ENCODE peak calls at places on chromosomes 5 and 9, in ten cellular contexts. V is CD8-positive, alpha-beta T cell; S is lower leg skin; Q is fibroblast of lung; M is esophagus squamous epithelium; F is tibial nerve; W is dorsolateral prefrontal cortex; B is body of pancreas; T is lung; A is HFF-Myc. J is an unnamed sample.

GRCh38 chr9:130444565-130445221 is at the start of gene ASS1:
- DNase-seq in W (peak), A (no peak), Q (no peak), S (peak), M (no peak), F (peak), V (peak), T (peak), B (peak), J (no peak)

GRCh38 chr5:95861858-95862561 is 39.5 kb upstream of the GLRX start:
- DNase-seq in B (no peak), S (peak), F (no peak), V (peak), Q (peak), M (no peak), W (no peak), T (no peak), A (no peak), J (no peak)

GRCh38 chr5:126220725-126221124 is 202.5 kb upstream of the GRAMD2B start:
- DNase-seq in M (no peak), V (no peak), T (no peak), S (no peak), B (no peak), A (no peak), Q (no peak), W (no peak), F (no peak), J (no peak)

GRCh38 chr5:146947181-146947941 is 68.8 kb upstream of the PPP2R2B start:
- DNase-seq in F (no peak), B (peak), A (no peak), S (no peak), V (no peak), W (no peak), T (no peak), M (no peak), Q (no peak), J (no peak)

GRCh38 chr9:137691648-137692357 is 73.0 kb downstream of the EHMT1 start:
- DNase-seq in B (no peak), T (peak), S (no peak), M (no peak), V (no peak), F (no peak), A (no peak), Q (no peak), W (no peak), J (no peak)

GRCh38 chr5:151451626-151452520 is 4.5 kb downstream of the SLC36A1 start:
- DNase-seq in B (no peak), W (no peak), T (no peak), A (no peak), V (no peak), S (peak), M (no peak), F (no peak), Q (peak), J (peak)

GRCh38 chr5:67483453-67484030 is 286.9 kb upstream of the CD180 start:
- DNase-seq in V (no peak), W (no peak), M (no peak), S (no peak), T (no peak), Q (peak), B (no peak), A (no peak), F (no peak), J (no peak)

GRCh38 chr9:108245901-108246300 is 609.9 kb downstream of the ACTL7B start:
- DNase-seq in S (no peak), M (no peak), T (no peak), B (no peak), F (no peak), A (no peak), W (no peak), Q (no peak), V (no peak), J (no peak)

GRCh38 chr5:135326296-135327240 is 72.5 kb downstream of the MACROH2A1 start:
- DNase-seq in A (no peak), F (no peak), T (no peak), Q (no peak), S (no peak), W (no peak), M (no peak), V (no peak), B (no peak), J (no peak)

GRCh38 chr9:95138474-95138873 is 179.0 kb downstream of the FANCC start:
- DNase-seq in B (peak), W (no peak), A (no peak), T (no peak), V (no peak), S (no peak), Q (peak), F (no peak), M (no peak), J (no peak)

GRCh38 chr5:118628672-118629354 is 359.5 kb downstream of the DTWD2 start:
- DNase-seq in W (no peak), V (no peak), M (no peak), F (no peak), S (no peak), B (no peak), A (no peak), T (no peak), Q (no peak), J (no peak)

GRCh38 chr5:172953776-172954189 is 5.4 kb upstream of the RPL26L1 start:
- DNase-seq in T (no peak), V (no peak), Q (peak), S (no peak), M (no peak), W (no peak), F (no peak), B (no peak), A (no peak), J (peak)

GRCh38 chr5:148290271-148291195 is 21.7 kb upstream of the SPINK7 start:
- DNase-seq in Q (no peak), W (no peak), V (no peak), M (no peak), T (no peak), S (no peak), A (no peak), B (no peak), F (no peak), J (no peak)

GRCh38 chr5:163383754-163384153 is 53.6 kb upstream of the CCNG1 start:
- DNase-seq in W (no peak), T (no peak), Q (no peak), S (no peak), M (no peak), A (no peak), B (no peak), V (no peak), F (no peak), J (no peak)

GRCh38 chr5:154818459-154819116 is 31.8 kb downstream of the FAXDC2 start:
- DNase-seq in W (no peak), S (no peak), V (no peak), A (no peak), F (no peak), Q (no peak), T (no peak), M (no peak), B (no peak), J (no peak)

GRCh38 chr5:158026248-158027031 is 167.5 kb upstream of the CLINT1 start:
- DNase-seq in Q (peak), F (peak), W (no peak), S (no peak), M (no peak), B (peak), A (peak), V (no peak), T (no peak), J (peak)

GRCh38 chr5:141617682-141618029 is 1.1 kb downstream of the DIAPH1 start:
- DNase-seq in M (no peak), A (no peak), Q (no peak), F (peak), V (no peak), S (no peak), B (no peak), W (no peak), T (no peak), J (no peak)

GRCh38 chr5:53246042-53246836 is 136.7 kb upstream of the MOCS2 start:
- DNase-seq in A (peak), V (no peak), W (no peak), B (no peak), F (no peak), M (no peak), Q (peak), S (no peak), T (no peak), J (peak)

GRCh38 chr5:101929628-101930027 is 366.5 kb downstream of the SLCO4C1 start:
- DNase-seq in V (no peak), A (no peak), M (no peak), B (no peak), S (no peak), F (no peak), Q (no peak), W (no peak), T (no peak), J (no peak)

GRCh38 chr9:118578467-118578866 is 790.8 kb downstream of the BRINP1 start:
- DNase-seq in A (no peak), T (no peak), M (no peak), Q (peak), F (no peak), V (no peak), W (no peak), B (no peak), S (no peak), J (peak)

GRCh38 chr5:89117131-89117644 is 234.2 kb upstream of the MEF2C start:
- DNase-seq in W (no peak), Q (peak), S (no peak), F (no peak), V (no peak), T (no peak), M (no peak), A (no peak), B (peak), J (peak)

GRCh38 chr9:129885018-129885669 is 49.9 kb downstream of the USP20 start:
- DNase-seq in F (peak), B (peak), S (peak), M (no peak), Q (no peak), A (no peak), V (peak), T (peak), W (no peak), J (peak)

GRCh38 chr9:3398232-3398648 is 127.6 kb downstream of the RFX3 start:
- DNase-seq in B (no peak), W (no peak), Q (no peak), V (no peak), S (no peak), T (no peak), F (no peak), A (no peak), M (no peak), J (no peak)

GRCh38 chr5:41835625-41836024 is 34.6 kb downstream of the OXCT1 start:
- DNase-seq in M (no peak), Q (peak), S (peak), B (peak), W (peak), V (no peak), A (peak), F (peak), T (no peak), J (peak)

GRCh38 chr5:126410623-126411022 is 12.6 kb upstream of the GRAMD2B start:
- DNase-seq in B (no peak), S (no peak), A (no peak), Q (no peak), W (no peak), V (no peak), T (no peak), F (no peak), M (no peak), J (no peak)

GRCh38 chr5:141865406-141865805 is 12.8 kb downstream of the PCDH1 start:
- DNase-seq in S (no peak), Q (no peak), T (no peak), A (no peak), W (no peak), M (no peak), F (no peak), V (no peak), B (no peak), J (no peak)

GRCh38 chr5:179780343-179780742 is 13.4 kb upstream of the LTC4S start:
- DNase-seq in W (no peak), V (no peak), B (no peak), T (no peak), Q (no peak), F (no peak), A (no peak), S (no peak), M (no peak), J (peak)

GRCh38 chr9:130972957-130973685 is 34.1 kb upstream of the FIBCD1 start:
- DNase-seq in W (no peak), F (no peak), A (no peak), S (no peak), V (no peak), B (no peak), Q (no peak), T (no peak), M (no peak), J (no peak)

GRCh38 chr9:5793812-5794211 is 39.1 kb downstream of the ERMP1 start:
- DNase-seq in V (no peak), A (no peak), F (no peak), T (no peak), M (no peak), Q (no peak), W (no peak), B (no peak), S (no peak), J (no peak)

GRCh38 chr5:170070556-170071412 is 34.9 kb upstream of the FOXI1 start:
- DNase-seq in T (no peak), Q (peak), A (no peak), S (no peak), V (peak), F (peak), B (peak), W (no peak), M (no peak), J (peak)

GRCh38 chr9:112061152-112061740 is 113.9 kb downstream of the SUSD1 start:
- DNase-seq in Q (peak), S (no peak), M (peak), B (peak), W (peak), F (peak), T (peak), A (peak), V (peak), J (peak)

GRCh38 chr9:94720846-94721549 is 5.5 kb upstream of the AOPEP start:
- DNase-seq in Q (no peak), W (no peak), M (no peak), V (no peak), S (no peak), A (no peak), F (no peak), B (no peak), T (no peak), J (no peak)

GRCh38 chr9:124256517-124257069 is 1.2 kb upstream of the NEK6 start:
- DNase-seq in F (no peak), W (no peak), T (no peak), V (no peak), Q (peak), A (no peak), S (no peak), M (no peak), B (peak), J (peak)

GRCh38 chr9:114902773-114903589 is 27.4 kb downstream of the TNFSF8 start:
- DNase-seq in Q (peak), M (no peak), S (no peak), F (no peak), T (no peak), B (no peak), V (peak), W (no peak), A (no peak), J (no peak)

GRCh38 chr5:159897786-159898393 is 18.4 kb upstream of the ADRA1B start:
- DNase-seq in Q (no peak), B (no peak), S (no peak), M (no peak), A (no peak), T (no peak), F (no peak), W (no peak), V (no peak), J (peak)

GRCh38 chr9:90915693-90916092 is 114.1 kb downstream of the SYK start:
- DNase-seq in F (peak), T (no peak), Q (no peak), V (no peak), W (no peak), M (no peak), S (no peak), A (no peak), B (peak), J (peak)
- TF ChIP-seq CTCF in F (no peak), T (no peak), Q (peak), V (no peak), W (no peak), M (peak), S (no peak), A (peak), B (no peak), J (peak)

GRCh38 chr5:32030226-32030625 is 143.9 kb downstream of the GOLPH3 start:
- DNase-seq in V (no peak), A (no peak), Q (no peak), B (no peak), M (no peak), S (peak), T (no peak), F (no peak), W (no peak), J (no peak)

GRCh38 chr5:32029291-32029690 is 144.8 kb downstream of the GOLPH3 start:
- DNase-seq in S (peak), Q (peak), B (no peak), A (no peak), V (no peak), M (no peak), W (no peak), T (no peak), F (no peak), J (peak)

GRCh38 chr5:32027717-32028321 is 146.3 kb downstream of the GOLPH3 start:
- DNase-seq in B (peak), W (no peak), F (peak), V (no peak), S (no peak), T (peak), M (no peak), A (peak), Q (peak), J (peak)

GRCh38 chr5:32024751-32025150 is 149.4 kb downstream of the GOLPH3 start:
- DNase-seq in B (no peak), M (no peak), S (no peak), V (no peak), F (no peak), T (no peak), A (no peak), Q (no peak), W (no peak), J (no peak)

DNA sequence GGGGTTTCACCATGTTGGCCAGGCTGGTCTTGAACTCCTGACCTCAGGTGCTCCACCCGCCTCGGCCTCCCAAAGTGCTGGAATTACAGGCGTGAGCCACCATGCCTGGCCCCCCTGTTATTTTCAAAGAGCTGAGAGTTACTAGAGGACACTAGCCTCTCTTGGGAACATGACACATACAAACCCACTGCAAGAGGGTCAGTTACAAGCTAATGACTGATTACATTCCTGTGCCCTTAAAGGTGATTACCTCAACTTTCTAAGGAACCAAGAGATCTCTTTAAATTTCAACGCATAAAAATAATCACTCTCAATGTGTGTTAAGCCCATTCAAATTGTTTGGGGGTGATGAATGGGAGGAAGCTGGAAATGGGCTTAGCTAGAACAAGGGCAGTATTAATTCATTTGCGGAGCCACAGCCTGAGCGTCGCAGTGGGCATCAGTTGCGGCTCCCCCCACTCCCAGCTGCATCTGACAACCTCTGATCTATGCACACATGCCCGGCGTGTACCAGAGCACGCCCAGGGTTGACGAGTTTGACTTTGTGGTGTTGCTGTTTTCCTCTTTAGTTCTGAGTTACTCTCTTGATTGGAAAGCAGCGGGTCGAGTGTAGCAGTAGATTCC is 146.9 kb downstream of the GOLPH3 start:
- DNase-seq in F (no peak), B (no peak), V (no peak), T (no peak), S (no peak), A (no peak), W (peak), Q (peak), M (no peak), J (no peak)
- H3K4me3 ChIP-seq in F (no peak), B (no peak), V (no peak), T (no peak), S (no peak), A (no peak), W (peak), Q (peak), M (no peak), J (peak)

GRCh38 chr9:120916573-120916972 is 10.0 kb downstream of the TRAF1 start:
- DNase-seq in V (no peak), M (no peak), Q (no peak), S (peak), W (no peak), F (peak), B (peak), T (no peak), A (no peak), J (peak)
- TF ChIP-seq CTCF in V (no peak), M (no peak), Q (no peak), S (no peak), W (no peak), F (peak), B (peak), T (no peak), A (no peak), J (no peak)

GRCh38 chr9:121277026-121277425 is 9.1 kb downstream of the GSN start:
- DNase-seq in Q (no peak), B (no peak), V (no peak), A (no peak), W (no peak), T (no peak), S (no peak), M (no peak), F (no peak), J (no peak)

GRCh38 chr9:121279841-121280388 is 12.0 kb downstream of the GSN start:
- DNase-seq in Q (peak), W (no peak), M (no peak), S (peak), B (no peak), V (no peak), A (no peak), F (no peak), T (no peak), J (no peak)

GRCh38 chr9:121277518-121278275 is 9.7 kb downstream of the GSN start:
- DNase-seq in Q (peak), F (no peak), V (no peak), T (no peak), W (no peak), M (no peak), B (no peak), A (no peak), S (no peak), J (peak)

GRCh38 chr9:121280715-121281613 is 13.0 kb downstream of the GSN start:
- DNase-seq in F (no peak), Q (no peak), S (peak), V (no peak), B (no peak), W (no peak), T (no peak), M (no peak), A (no peak), J (no peak)

DNA sequence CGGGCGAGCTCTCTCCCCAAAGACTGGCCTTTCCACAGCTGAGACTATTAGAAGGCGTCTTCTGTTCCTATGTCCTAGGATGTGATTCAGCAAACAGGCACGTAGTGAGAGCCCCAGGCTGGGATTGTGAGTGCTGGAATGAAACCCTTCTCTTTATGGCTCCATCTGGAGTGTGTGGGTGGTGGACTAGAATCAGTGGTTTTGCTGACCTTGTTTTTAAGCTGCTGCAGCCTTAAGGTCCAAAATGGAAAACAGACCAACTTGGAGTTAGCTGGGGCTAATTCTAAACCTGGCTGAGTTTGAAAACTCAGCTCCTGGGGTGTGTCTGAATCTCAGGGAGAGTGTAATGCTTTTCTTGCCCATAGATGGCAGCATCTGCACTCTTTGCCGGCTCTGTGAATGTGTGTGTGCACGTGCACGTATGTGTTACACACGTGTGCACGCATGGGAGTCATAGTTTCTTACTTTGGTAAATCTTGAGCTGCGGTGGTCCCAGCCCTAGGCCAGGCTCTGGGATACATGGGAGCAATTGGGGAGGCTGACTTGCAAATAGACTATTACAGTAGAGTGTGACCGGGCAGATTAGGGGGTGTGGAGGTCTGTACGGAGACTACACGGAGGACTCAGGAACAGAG is 10.7 kb downstream of the GSN start:
- DNase-seq in W (no peak), A (peak), B (peak), V (no peak), S (peak), M (no peak), F (peak), T (peak), Q (peak), J (peak)
- H3K4me3 ChIP-seq in W (no peak), A (no peak), B (no peak), V (no peak), S (no peak), M (no peak), F (no peak), T (no peak), Q (no peak), J (no peak)

J was measured in foreskin fibroblast.